ENCODE peak calls at places on chromosome 4, in five cellular contexts. B is mammary epithelial cell, D is ovary, G is lung, K is PC-9. R is an unnamed sample. For H3K4me1, the result is how much of the 10 kb centered on the place peaks cover.

GRCh38 chr4:54513231-54513630 is 144.5 kb upstream of the KIT start:
- DNase-seq in G (no peak), D (no peak), K (no peak), B (peak), R (no peak)

GRCh38 chr4:92305148-92305877 is 1.5 kb downstream of the GRID2 start:
- DNase-seq in G (peak), K (no peak), D (peak), B (peak), R (peak)

GRCh38 chr4:114384629-114385028 is 214.0 kb upstream of the UGT8 start:
- DNase-seq in K (no peak), D (no peak), B (no peak), G (no peak), R (peak)

GRCh38 chr4:81164623-81165416 is 50.2 kb downstream of the PRKG2 start:
- DNase-seq in G (no peak), K (peak), D (no peak), B (peak), R (no peak)

GRCh38 chr4:6765703-6766102 is 16.8 kb upstream of the KIAA0232 start:
- DNase-seq in G (no peak), K (no peak), B (no peak), D (no peak), R (no peak)

GRCh38 chr4:183801460-183802168 is 103.5 kb upstream of the STOX2 start:
- DNase-seq in G (peak), K (no peak), D (no peak), B (no peak), R (no peak)

GRCh38 chr4:99817310-99817885 is 771 bp downstream of the DAPP1 start:
- DNase-seq in D (no peak), K (peak), G (no peak), B (peak), R (no peak)

GRCh38 chr4:110735691-110736090 is 112.8 kb upstream of the PITX2 start:
- DNase-seq in B (no peak), G (no peak), K (no peak), D (no peak), R (no peak)

GRCh38 chr4:80446664-80447063 is 111.1 kb downstream of the CFAP299 start:
- DNase-seq in G (no peak), D (no peak), K (peak), B (peak), R (no peak)

GRCh38 chr4:153471691-153472080 is 5.5 kb downstream of the TMEM131L start:
- DNase-seq in G (no peak), K (peak), B (peak), D (no peak), R (no peak)

GRCh38 chr4:182188622-182189021 is 54.6 kb upstream of the TENM3 start:
- DNase-seq in K (no peak), D (no peak), B (peak), G (no peak), R (no peak)

GRCh38 chr4:65665951-65666523 is 4.3 kb downstream of the EPHA5 start:
- DNase-seq in B (no peak), G (no peak), D (no peak), K (no peak), R (no peak)

GRCh38 chr4:107153228-107153627 is 117.1 kb upstream of the DKK2 start:
- DNase-seq in D (no peak), B (no peak), G (no peak), K (no peak), R (peak)

GRCh38 chr4:77446611-77447010 is 159.0 kb upstream of the CXCL13 start:
- DNase-seq in G (no peak), B (no peak), K (no peak), D (no peak), R (no peak)

GRCh38 chr4:27666943-27667342 is 806.3 kb downstream of the STIM2 start:
- DNase-seq in B (peak), G (no peak), K (no peak), D (no peak), R (no peak)

GRCh38 chr4:26515936-26516335 is 25.7 kb upstream of the CCKAR start:
- DNase-seq in G (no peak), B (no peak), K (no peak), D (no peak), R (no peak)

GRCh38 chr4:6177587-6178197 is 22.7 kb downstream of the JAKMIP1 start:
- DNase-seq in B (no peak), K (no peak), G (no peak), D (no peak), R (no peak)

GRCh38 chr4:164467493-164467892 is 286.4 kb upstream of the SMIM31 start:
- DNase-seq in D (no peak), K (no peak), B (peak), G (no peak), R (no peak)

GRCh38 chr4:2415213-2415612 is 3.2 kb downstream of the ZFYVE28 start:
- DNase-seq in B (no peak), D (no peak), G (no peak), K (no peak), R (no peak)

GRCh38 chr4:2413821-2414610 is 4.4 kb downstream of the ZFYVE28 start:
- DNase-seq in D (no peak), K (no peak), G (no peak), B (no peak), R (no peak)

GRCh38 chr4:2411786-2412510 is 6.5 kb downstream of the ZFYVE28 start:
- DNase-seq in K (no peak), D (no peak), B (no peak), G (no peak), R (no peak)

GRCh38 chr4:2412534-2412884 is 5.9 kb downstream of the ZFYVE28 start:
- DNase-seq in K (peak), B (no peak), D (no peak), G (no peak), R (no peak)

GRCh38 chr4:2412885-2413716 is 5.3 kb downstream of the ZFYVE28 start:
- DNase-seq in D (peak), B (peak), G (peak), K (peak), R (peak)
- H3K4me3 ChIP-seq in D (no peak), B (peak), G (no peak), K (peak), R (peak)

DNA sequence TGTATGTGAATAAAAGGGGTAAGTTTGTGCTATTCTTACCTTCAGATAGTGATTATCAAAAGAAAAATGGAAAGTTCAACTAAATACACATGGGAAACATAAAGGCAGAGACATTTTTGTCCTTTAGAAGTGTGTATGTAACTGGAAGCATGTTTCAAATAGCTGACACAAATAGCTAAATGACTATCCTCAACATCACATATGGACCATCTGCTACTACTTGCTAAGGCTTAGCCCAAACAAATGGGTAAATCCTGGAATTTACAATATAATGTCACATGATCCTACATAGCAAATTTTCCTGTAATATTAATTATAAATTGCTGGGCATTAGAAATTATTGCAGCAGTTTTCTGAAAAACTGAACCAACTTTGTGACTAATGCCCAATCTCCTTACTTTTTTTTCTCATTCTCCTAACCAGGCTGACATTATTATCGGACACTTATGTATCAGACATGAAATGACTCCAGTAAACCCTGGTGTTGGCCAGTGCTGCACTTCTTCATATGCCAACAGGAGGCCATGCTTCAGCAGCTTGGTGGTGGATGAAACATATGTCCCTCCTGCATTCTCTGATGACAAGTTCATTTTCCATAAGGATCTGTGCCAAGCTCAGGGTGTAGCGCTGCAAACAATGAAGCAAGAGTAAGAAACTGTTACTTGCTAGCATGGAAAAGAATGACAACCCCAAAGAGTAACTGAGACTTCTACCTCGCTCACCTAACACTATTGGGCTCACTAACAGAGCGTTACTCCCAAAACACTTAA is 16.1 kb downstream of the AFP start:
- DNase-seq in G (no peak), B (no peak), K (no peak), D (no peak), R (no peak)
- H3K27ac ChIP-seq in G (no peak), B (no peak), K (no peak), D (no peak), R (no peak)

DNA sequence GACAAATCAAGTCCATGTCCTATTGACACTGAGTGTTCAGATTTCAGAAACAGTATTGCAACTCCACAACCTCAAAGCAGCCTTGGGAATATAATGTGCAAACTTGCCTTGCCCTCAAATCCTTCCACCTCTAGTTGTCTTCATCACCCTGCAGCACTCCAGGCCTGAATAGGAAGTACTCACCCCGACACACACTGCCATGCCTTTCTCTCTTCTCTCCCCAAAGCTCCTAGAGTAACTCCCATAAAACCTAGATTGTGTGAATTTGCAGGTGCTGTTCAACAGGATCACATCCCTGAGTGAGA is 19.6 kb downstream of the ACSL1 start:
- DNase-seq in D (no peak), G (no peak), K (no peak), B (no peak), R (no peak)
- H3K4me1 ChIP-seq in D (under half), G (under half), K (half or more), B (under half), R (under half)

GRCh38 chr4:145888393-145888792 is 50.2 kb downstream of the ZNF827 start:
- DNase-seq in K (no peak), G (no peak), B (no peak), D (no peak), R (no peak)

GRCh38 chr4:145887241-145887964 is 51.2 kb downstream of the ZNF827 start:
- DNase-seq in D (peak), K (no peak), B (no peak), G (no peak), R (no peak)

GRCh38 chr4:145884775-145885174 is 53.8 kb downstream of the ZNF827 start:
- DNase-seq in B (no peak), D (no peak), G (no peak), K (no peak), R (no peak)

GRCh38 chr4:145885666-145886065 is 53.0 kb downstream of the ZNF827 start:
- DNase-seq in B (no peak), K (no peak), D (no peak), G (no peak), R (no peak)

DNA sequence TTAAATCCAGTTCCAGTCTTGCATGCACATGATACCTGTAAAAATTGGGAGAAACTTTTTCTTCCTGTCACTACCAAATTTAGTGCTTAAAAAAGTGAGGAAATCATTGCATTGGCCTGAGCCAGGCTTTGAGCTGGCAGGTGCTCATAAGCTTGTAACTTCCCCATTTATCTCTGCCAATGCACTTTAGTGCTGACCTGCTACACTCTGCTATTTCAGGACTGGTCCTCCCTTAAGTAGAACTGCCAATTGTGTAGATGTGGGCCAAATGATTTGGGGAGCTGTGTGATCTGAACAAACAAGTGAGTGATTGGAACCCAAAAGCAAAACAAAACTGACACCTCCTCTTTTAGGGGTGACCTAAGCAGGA is 51.8 kb downstream of the ZNF827 start:
- DNase-seq in D (no peak), B (no peak), G (no peak), K (no peak), R (no peak)
- H3K4me3 ChIP-seq in D (no peak), B (no peak), G (no peak), K (no peak), R (no peak)

GRCh38 chr4:121246698-121247097 is 82.6 kb upstream of the TNIP3 start:
- DNase-seq in G (no peak), D (no peak), B (no peak), K (no peak), R (no peak)
- H3K27ac ChIP-seq in G (no peak), D (no peak), B (no peak), K (no peak), R (no peak)

GRCh38 chr4:177482367-177482766 is 40.1 kb upstream of the AGA start:
- DNase-seq in D (no peak), G (no peak), B (no peak), K (no peak), R (no peak)
- H3K4me1 ChIP-seq in D (under half), G (under half), B (under half), K (under half), R (under half)

DNA sequence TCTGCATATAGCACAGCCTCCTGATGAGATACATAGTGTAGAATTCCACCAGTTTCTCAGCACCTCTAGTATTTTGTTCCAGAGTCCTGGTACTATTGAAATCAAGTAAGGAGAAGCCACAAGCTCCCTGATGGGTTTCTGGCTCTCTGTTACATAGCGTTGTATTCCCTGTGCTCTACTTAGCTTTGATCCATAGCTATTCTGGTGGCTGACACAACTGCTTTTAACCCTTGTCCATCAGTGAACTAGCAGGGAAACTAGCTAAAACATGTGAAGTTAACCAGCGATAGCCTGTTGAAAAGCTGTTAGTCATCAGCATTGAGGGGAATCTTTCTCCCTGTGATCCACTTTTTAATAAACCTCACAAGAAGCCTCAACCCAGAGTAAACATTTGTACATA is 26.9 kb downstream of the NIPAL1 start:
- DNase-seq in B (no peak), D (no peak), G (no peak), K (no peak), R (no peak)
- H3K4me3 ChIP-seq in B (no peak), D (no peak), G (no peak), K (no peak), R (no peak)

DNA sequence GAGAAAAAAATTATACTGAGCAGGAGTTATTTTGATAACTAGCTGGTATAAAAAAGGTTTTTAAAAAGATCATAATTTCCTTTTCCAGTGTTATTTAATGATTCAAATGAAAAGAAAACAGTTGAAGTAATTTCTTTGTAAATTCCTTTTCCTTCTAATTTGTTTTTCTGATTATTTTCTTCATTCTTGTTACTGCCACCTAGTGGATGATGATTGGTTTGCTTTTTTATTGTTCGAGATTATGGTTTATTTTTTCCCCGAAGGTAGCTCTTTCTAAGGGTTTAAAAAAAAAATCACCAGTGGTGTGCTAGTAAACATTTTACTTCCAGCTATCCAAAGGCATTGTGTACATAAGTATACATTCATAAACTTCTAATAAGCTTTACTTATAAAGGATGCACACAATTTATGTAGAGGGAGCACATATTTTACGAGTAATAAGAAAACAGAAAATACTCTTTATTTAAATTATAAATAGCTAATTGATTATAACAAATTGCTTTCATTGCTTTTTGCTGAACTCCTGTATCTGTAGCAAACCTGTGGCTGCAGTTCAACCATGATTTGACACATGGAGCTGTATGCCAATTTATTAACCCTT is 98.0 kb upstream of the ANK2 start:
- DNase-seq in G (no peak), D (no peak), B (no peak), K (no peak), R (peak)
- H3K27ac ChIP-seq in G (no peak), D (no peak), B (no peak), K (no peak), R (no peak)

GRCh38 chr4:8506373-8507250 is 66.0 kb downstream of the TRMT44 start:
- DNase-seq in G (no peak), B (no peak), D (peak), K (no peak), R (no peak)

GRCh38 chr4:8504279-8505007 is 63.9 kb downstream of the TRMT44 start:
- DNase-seq in K (peak), D (no peak), B (no peak), G (no peak), R (no peak)

GRCh38 chr4:8505229-8505628 is 64.7 kb downstream of the TRMT44 start:
- DNase-seq in B (no peak), D (no peak), K (no peak), G (no peak), R (no peak)

GRCh38 chr4:8507251-8507570 is 66.6 kb downstream of the TRMT44 start:
- DNase-seq in D (peak), G (no peak), K (no peak), B (no peak), R (no peak)

DNA sequence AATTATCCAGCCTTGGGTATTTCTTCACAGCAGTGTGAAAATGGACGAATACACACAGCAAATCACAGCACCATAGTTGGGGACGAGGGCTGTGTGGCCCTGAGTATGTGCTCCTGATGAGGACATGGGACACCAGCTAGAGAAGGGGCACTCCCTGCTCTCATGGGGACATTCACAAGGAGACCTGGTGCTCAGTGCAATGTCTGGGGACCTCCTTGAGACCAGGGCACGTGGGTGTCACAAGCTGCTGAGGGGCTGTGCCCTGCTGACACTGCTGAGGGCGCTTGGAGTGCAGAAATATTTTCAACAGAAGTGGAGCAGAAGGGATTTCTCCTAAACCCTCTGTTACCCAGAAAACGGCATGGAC is 65.4 kb downstream of the TRMT44 start:
- DNase-seq in G (no peak), B (no peak), D (no peak), K (no peak), R (no peak)
- H3K4me1 ChIP-seq in G (under half), B (under half), D (half or more), K (under half), R (under half)

R was measured in SJSA1.